ENCODE peak calls at places on chromosome 10, in ten cellular contexts. One of them, this sample, is unnamed.

GRCh38 chr10:107442035-107442505 is 277.6 kb upstream of the SORCS1 start:
- DNase-seq in AG10803: peak
- DNase-seq in activated CD4-positive, alpha-beta T cell treated with anti-CD3 and anti-CD28 coated beads, Interleukin-2, amount 10 ng/mL, durations not matched to agents 7 days and 5 days: no peak
- DNase-seq in B cell: no peak
- DNase-seq in ELR: peak
- DNase-seq in cardiac muscle cell: peak
- DNase-seq in KG1: no peak
- DNase-seq in amniotic stem cell: no peak
- DNase-seq in H54: peak
- DNase-seq in caudate nucleus: no peak
- DNase-seq in this sample: peak

GRCh38 chr10:3527869-3528268 is 257.1 kb downstream of the KLF6 start:
- DNase-seq in AG10803: peak
- DNase-seq in KG1: no peak
- DNase-seq in B cell: no peak
- DNase-seq in H54: no peak
- DNase-seq in activated CD4-positive, alpha-beta T cell treated with anti-CD3 and anti-CD28 coated beads, Interleukin-2, amount 10 ng/mL, durations not matched to agents 7 days and 5 days: no peak
- DNase-seq in ELR: no peak
- DNase-seq in caudate nucleus: no peak
- DNase-seq in cardiac muscle cell: no peak
- DNase-seq in amniotic stem cell: no peak
- DNase-seq in this sample: peak

GRCh38 chr10:3530346-3531096 is 254.5 kb downstream of the KLF6 start:
- DNase-seq in cardiac muscle cell: no peak
- DNase-seq in H54: no peak
- DNase-seq in activated CD4-positive, alpha-beta T cell treated with anti-CD3 and anti-CD28 coated beads, Interleukin-2, amount 10 ng/mL, durations not matched to agents 7 days and 5 days: no peak
- DNase-seq in AG10803: no peak
- DNase-seq in ELR: peak
- DNase-seq in KG1: no peak
- DNase-seq in caudate nucleus: no peak
- DNase-seq in amniotic stem cell: no peak
- DNase-seq in B cell: no peak
- DNase-seq in this sample: no peak

GRCh38 chr10:10869592-10869991 is 148.1 kb upstream of the CELF2 start:
- DNase-seq in cardiac muscle cell: peak
- DNase-seq in B cell: no peak
- DNase-seq in ELR: peak
- DNase-seq in caudate nucleus: no peak
- DNase-seq in KG1: no peak
- DNase-seq in H54: no peak
- DNase-seq in AG10803: no peak
- DNase-seq in activated CD4-positive, alpha-beta T cell treated with anti-CD3 and anti-CD28 coated beads, Interleukin-2, amount 10 ng/mL, durations not matched to agents 7 days and 5 days: peak
- DNase-seq in amniotic stem cell: no peak
- DNase-seq in this sample: peak

GRCh38 chr10:115052216-115052615 is 40.9 kb upstream of the ATRNL1 start:
- DNase-seq in AG10803: no peak
- DNase-seq in ELR: no peak
- DNase-seq in B cell: no peak
- DNase-seq in H54: no peak
- DNase-seq in amniotic stem cell: no peak
- DNase-seq in cardiac muscle cell: no peak
- DNase-seq in activated CD4-positive, alpha-beta T cell treated with anti-CD3 and anti-CD28 coated beads, Interleukin-2, amount 10 ng/mL, durations not matched to agents 7 days and 5 days: no peak
- DNase-seq in caudate nucleus: no peak
- DNase-seq in KG1: no peak
- DNase-seq in this sample: no peak

GRCh38 chr10:1134156-1134555 is 78.0 kb downstream of the WDR37 start:
- DNase-seq in KG1: no peak
- DNase-seq in H54: no peak
- DNase-seq in activated CD4-positive, alpha-beta T cell treated with anti-CD3 and anti-CD28 coated beads, Interleukin-2, amount 10 ng/mL, durations not matched to agents 7 days and 5 days: no peak
- DNase-seq in AG10803: no peak
- DNase-seq in caudate nucleus: no peak
- DNase-seq in amniotic stem cell: no peak
- DNase-seq in ELR: no peak
- DNase-seq in cardiac muscle cell: no peak
- DNase-seq in B cell: no peak
- DNase-seq in this sample: no peak

GRCh38 chr10:6763417-6763816 is 183.3 kb upstream of the PRKCQ start:
- DNase-seq in activated CD4-positive, alpha-beta T cell treated with anti-CD3 and anti-CD28 coated beads, Interleukin-2, amount 10 ng/mL, durations not matched to agents 7 days and 5 days: no peak
- DNase-seq in ELR: no peak
- DNase-seq in AG10803: no peak
- DNase-seq in caudate nucleus: no peak
- DNase-seq in H54: no peak
- DNase-seq in cardiac muscle cell: no peak
- DNase-seq in KG1: no peak
- DNase-seq in amniotic stem cell: no peak
- DNase-seq in B cell: no peak
- DNase-seq in this sample: no peak

GRCh38 chr10:72484521-72484920 is 129.8 kb upstream of the DNAJB12 start:
- DNase-seq in AG10803: no peak
- DNase-seq in amniotic stem cell: no peak
- DNase-seq in caudate nucleus: no peak
- DNase-seq in KG1: no peak
- DNase-seq in cardiac muscle cell: no peak
- DNase-seq in B cell: no peak
- DNase-seq in activated CD4-positive, alpha-beta T cell treated with anti-CD3 and anti-CD28 coated beads, Interleukin-2, amount 10 ng/mL, durations not matched to agents 7 days and 5 days: no peak
- DNase-seq in ELR: no peak
- DNase-seq in H54: no peak
- DNase-seq in this sample: no peak

GRCh38 chr10:15624405-15625191 is 95.1 kb downstream of the ITGA8 start:
- DNase-seq in ELR: no peak
- DNase-seq in AG10803: peak
- DNase-seq in caudate nucleus: no peak
- DNase-seq in B cell: no peak
- DNase-seq in H54: no peak
- DNase-seq in activated CD4-positive, alpha-beta T cell treated with anti-CD3 and anti-CD28 coated beads, Interleukin-2, amount 10 ng/mL, durations not matched to agents 7 days and 5 days: no peak
- DNase-seq in KG1: no peak
- DNase-seq in amniotic stem cell: peak
- DNase-seq in cardiac muscle cell: peak
- DNase-seq in this sample: peak

GRCh38 chr10:59830601-59831259 is 75.6 kb downstream of the CCDC6 start:
- DNase-seq in amniotic stem cell: no peak
- DNase-seq in caudate nucleus: no peak
- DNase-seq in cardiac muscle cell: peak
- DNase-seq in ELR: peak
- DNase-seq in AG10803: peak
- DNase-seq in activated CD4-positive, alpha-beta T cell treated with anti-CD3 and anti-CD28 coated beads, Interleukin-2, amount 10 ng/mL, durations not matched to agents 7 days and 5 days: peak
- DNase-seq in KG1: no peak
- DNase-seq in H54: peak
- DNase-seq in B cell: peak
- DNase-seq in this sample: peak

This sample was measured in osteoblast.